ENCODE peak calls at places on chromosomes 11 and 22, in five cellular contexts. C is astrocyte, L is K562, O is endothelial cell of umbilical vein, E is mesenchymal stem cell. G is an unnamed sample.

GRCh38 chr11:59573216-59573615 is 42.4 kb downstream of the OSBP start:
- DNase-seq in C (peak; percentile 93), L (no peak), O (peak; percentile 32), E (peak; percentile 92), G (no peak)

GRCh38 chr11:289145-289705 is 299 bp downstream of the PGGHG start:
- DNase-seq in C (no peak), L (peak; percentile 96), O (no peak), E (no peak), G (no peak)

GRCh38 chr11:73286240-73286810 is 14.2 kb downstream of the P2RY6 start:
- DNase-seq in C (no peak), L (no peak), O (no peak), E (no peak), G (no peak)

GRCh38 chr11:96324912-96325311 is 18.1 kb downstream of the MAML2 start:
- DNase-seq in C (peak; percentile 89), L (no peak), O (no peak), E (no peak), G (peak; percentile 97)

GRCh38 chr11:132587716-132588115 is 944.6 kb downstream of the OPCML start:
- DNase-seq in C (no peak), L (no peak), O (no peak), E (no peak), G (no peak)

GRCh38 chr22:49753961-49754673 is 73.6 kb downstream of the BRD1 start:
- DNase-seq in C (no peak), L (no peak), O (no peak), E (no peak), G (no peak)

GRCh38 chr11:20031155-20032001 is 128.9 kb downstream of the DBX1 start:
- DNase-seq in C (peak; percentile 99), L (no peak), O (peak; percentile 42), E (peak; percentile 91), G (peak; percentile 41)

GRCh38 chr11:68826726-68827125 is 15.0 kb downstream of the CPT1A start:
- DNase-seq in C (no peak), L (no peak), O (no peak), E (no peak), G (no peak)

GRCh38 chr11:65357856-65358356 is 3.4 kb downstream of the TIGD3 start:
- DNase-seq in C (no peak), L (peak; percentile 66), O (no peak), E (peak; percentile 33), G (no peak)

GRCh38 chr11:94027210-94027609 is 6.1 kb downstream of the HEPHL1 start:
- DNase-seq in C (no peak), L (no peak), O (no peak), E (no peak), G (no peak)

DNA sequence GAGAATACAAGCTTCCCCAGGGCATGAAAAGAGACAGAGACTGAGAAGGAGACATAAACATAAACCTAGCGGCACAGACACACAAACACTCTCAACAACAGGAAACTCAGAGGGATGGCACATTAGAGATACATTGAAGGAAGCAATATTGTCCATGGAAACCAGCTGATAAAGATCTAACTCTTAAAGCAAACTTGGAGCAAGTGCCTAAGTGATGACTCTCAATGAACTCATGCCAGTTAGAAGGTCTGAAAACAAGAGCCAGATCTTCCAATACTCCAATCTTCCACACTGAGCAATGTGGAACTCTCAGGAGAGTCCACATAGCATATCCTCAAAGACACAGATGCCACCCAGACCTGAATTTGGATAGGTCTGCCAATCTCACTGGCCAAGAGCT is 168.8 kb upstream of the ISX start:
- DNase-seq in C (no peak), L (no peak), O (no peak), E (no peak), G (no peak)
- H3K4me2 ChIP-seq in C (no peak overlapping the region), L (no peak overlapping the region), O (no peak overlapping the region), E (no peak overlapping the region), G (no peak overlapping the region)

GRCh38 chr11:13745165-13745564 is 76.7 kb downstream of the FAR1 start:
- DNase-seq in C (no peak), L (no peak), O (peak; percentile 84), E (no peak), G (no peak)
- H2AFZ ChIP-seq in C (no peak overlapping the region), L (no peak overlapping the region), O (no peak overlapping the region), E (no peak overlapping the region), G (no peak overlapping the region)

GRCh38 chr11:124896071-124896750 is 1.5 kb downstream of the ROBO4 start:
- DNase-seq in C (peak; percentile 24), L (no peak), O (no peak), E (no peak), G (no peak)
- H3K4me2 ChIP-seq in C (no peak overlapping the region), L (no peak overlapping the region), O (peak overlapping the region; percentile 78), E (no peak overlapping the region), G (no peak overlapping the region)

GRCh38 chr22:19871845-19872778 is 17.4 kb upstream of the GNB1L start:
- DNase-seq in C (no peak), L (no peak), O (no peak), E (no peak), G (no peak)
- H2AFZ ChIP-seq in C (no peak overlapping the region), L (no peak overlapping the region), O (no peak overlapping the region), E (no peak overlapping the region), G (no peak overlapping the region)

GRCh38 chr22:26905076-26905475 is 247.7 kb downstream of the MIAT start:
- DNase-seq in C (no peak), L (no peak), O (no peak), E (no peak), G (no peak)

GRCh38 chr22:26906464-26906863 is 249.1 kb downstream of the MIAT start:
- DNase-seq in C (no peak), L (no peak), O (no peak), E (no peak), G (no peak)

GRCh38 chr22:26907366-26907765 is 250.0 kb downstream of the MIAT start:
- DNase-seq in C (no peak), L (no peak), O (no peak), E (no peak), G (no peak)

GRCh38 chr22:26904483-26904882 is 247.1 kb downstream of the MIAT start:
- DNase-seq in C (no peak), L (no peak), O (peak; percentile 10), E (no peak), G (no peak)

DNA sequence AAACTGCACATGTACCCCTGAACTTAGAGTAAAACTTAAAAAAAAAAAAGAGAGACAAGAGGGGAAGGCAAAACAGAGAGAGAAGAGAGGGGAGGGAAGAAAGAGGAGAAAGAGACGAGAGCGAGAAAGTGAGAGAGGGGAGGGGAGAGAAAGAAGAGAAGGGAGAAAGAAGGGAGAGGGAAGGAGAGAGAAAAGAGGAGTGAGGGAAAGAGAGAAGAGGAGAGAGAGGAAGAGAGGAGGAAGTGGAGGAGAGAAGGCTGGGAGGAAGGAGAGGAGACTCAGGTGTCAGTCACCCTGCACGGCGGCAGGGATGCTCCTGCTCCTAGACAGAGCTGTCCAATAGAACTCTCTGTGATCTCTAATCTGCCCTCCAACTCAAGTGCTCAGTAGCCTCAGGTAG is 248.3 kb downstream of the MIAT start:
- DNase-seq in C (no peak), L (no peak), O (no peak), E (no peak), G (no peak)
- H3K4me2 ChIP-seq in C (no peak overlapping the region), L (no peak overlapping the region), O (no peak overlapping the region), E (no peak overlapping the region), G (no peak overlapping the region)

GRCh38 chr11:67504023-67504949 is 877 bp downstream of the PITPNM1 start:
- DNase-seq in C (no peak), L (peak; percentile 83), O (peak; percentile 9), E (peak; percentile 51), G (peak; percentile 53)
- H2AFZ ChIP-seq in C (peak overlapping the region; percentile 49), L (peak overlapping the region; percentile 71), O (peak overlapping the region; percentile 56), E (no peak overlapping the region), G (peak overlapping the region; percentile 86)

DNA sequence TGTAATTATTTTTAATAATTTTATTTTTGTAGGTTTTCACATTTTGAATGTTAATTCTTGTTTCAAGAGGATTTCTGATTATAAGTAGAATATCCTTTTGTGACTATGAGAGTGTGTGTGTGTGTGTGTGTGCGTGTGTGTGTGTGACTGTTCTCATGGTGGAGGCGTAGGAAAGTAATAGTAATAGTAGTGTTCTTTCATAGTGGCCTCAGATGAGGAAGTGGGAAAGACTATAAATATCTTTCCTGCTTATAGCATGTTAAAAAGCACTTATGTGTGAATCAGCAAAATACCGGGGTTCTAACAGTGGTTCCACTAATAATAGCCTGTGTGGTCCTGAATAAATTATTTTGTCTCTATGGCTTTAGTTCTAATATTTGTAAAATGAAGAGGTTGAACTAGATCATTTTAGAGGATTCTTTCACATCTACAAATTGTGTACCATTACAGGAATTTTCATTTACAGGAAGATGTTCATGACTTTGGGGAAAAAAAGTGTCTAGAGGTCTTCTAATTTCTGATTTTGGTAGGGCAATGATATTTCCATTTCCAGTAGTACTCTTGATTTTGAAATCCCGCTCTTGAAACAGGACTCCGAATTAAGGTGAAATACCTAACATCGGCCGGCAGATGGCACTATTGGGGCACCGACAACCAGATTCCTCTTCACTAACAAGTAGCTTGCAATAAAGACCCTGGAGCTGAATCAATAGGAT is 29.9 kb upstream of the OR10G7 start:
- DNase-seq in C (peak; percentile 44), L (peak; percentile 49), O (peak; percentile 88), E (peak; percentile 80), G (peak; percentile 45)
- H3K4me2 ChIP-seq in C (no peak overlapping the region), L (no peak overlapping the region), O (no peak overlapping the region), E (no peak overlapping the region), G (no peak overlapping the region)

DNA sequence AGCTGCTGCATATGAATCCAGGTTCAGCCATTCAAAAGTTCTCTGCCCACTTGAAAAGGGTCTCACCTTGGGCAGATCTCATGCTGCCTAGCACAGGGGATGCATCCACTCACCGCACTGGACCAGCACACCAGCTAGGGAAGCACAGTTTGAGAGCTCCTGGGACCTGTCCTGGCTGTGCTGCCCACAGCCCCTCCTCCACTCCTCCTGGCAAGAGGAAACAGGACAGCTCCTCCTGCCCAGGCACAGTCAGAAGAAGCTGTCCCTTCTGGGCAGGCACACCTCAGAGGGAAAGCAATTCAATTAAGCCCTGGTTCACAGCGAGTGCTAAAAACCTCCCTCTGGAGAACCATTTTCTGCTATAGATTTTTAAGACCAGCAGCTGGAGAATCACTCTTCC is 146.7 kb downstream of the ST3GAL4 start:
- DNase-seq in C (no peak), L (no peak), O (no peak), E (no peak), G (no peak)
- H2AFZ ChIP-seq in C (no peak overlapping the region), L (no peak overlapping the region), O (no peak overlapping the region), E (no peak overlapping the region), G (no peak overlapping the region)

G was measured in PC-9.